ENCODE peak calls at places on chromosomes 6 and 20, in nine cellular contexts. X is OCI-LY7, M is cardiac muscle cell, Z is uterus, P is IMR-90, S is SK-N-SH, R is fibroblast of lung, C is H9, Q is heart right ventricle. J is an unnamed sample. For H3K4me1, the result is how much of the 10 kb centered on the place peaks cover.

GRCh38 chr6:18990313-18990978 is 603.3 kb downstream of the RNF144B start:
- DNase-seq in R (peak), P (peak), S (peak), M (peak), C (peak), Q (peak), X (peak), Z (peak), J (peak)

GRCh38 chr6:130965657-130966056 is 97.4 kb downstream of the EPB41L2 start:
- DNase-seq in S (no peak), Z (no peak), M (no peak), Q (no peak), C (no peak), P (peak), R (peak), X (no peak), J (peak)

GRCh38 chr6:136647363-136647763 is 97.1 kb upstream of the MAP7 start:
- DNase-seq in S (no peak), Q (no peak), X (no peak), Z (peak), M (no peak), P (peak), C (no peak), R (peak), J (peak)

GRCh38 chr6:35508542-35508941 is 4.2 kb downstream of the TULP1 start:
- DNase-seq in R (no peak), X (no peak), S (no peak), Z (no peak), Q (no peak), M (no peak), P (no peak), C (no peak), J (no peak)

GRCh38 chr20:19265646-19266374 is 53.4 kb downstream of the SLC24A3 start:
- DNase-seq in X (peak), S (peak), Q (no peak), C (peak), R (no peak), P (no peak), Z (no peak), M (peak), J (no peak)

GRCh38 chr6:44268095-44268628 is 2.1 kb upstream of the TMEM151B start:
- DNase-seq in R (peak), Z (peak), Q (no peak), P (peak), S (peak), C (peak), M (peak), X (peak), J (no peak)

GRCh38 chr6:81126150-81126549 is 626.3 kb downstream of the TENT5A start:
- DNase-seq in R (peak), C (no peak), S (no peak), X (no peak), Z (no peak), M (no peak), Q (no peak), P (no peak), J (no peak)

GRCh38 chr20:38067717-38068365 is 34.3 kb downstream of the RPRD1B start:
- DNase-seq in Z (no peak), C (no peak), Q (no peak), S (peak), P (no peak), M (no peak), X (no peak), R (no peak), J (no peak)

GRCh38 chr20:46283426-46283825 is 24.9 kb downstream of the CDH22 start:
- DNase-seq in S (no peak), Q (no peak), M (no peak), R (peak), P (no peak), X (no peak), C (no peak), Z (no peak), J (peak)

GRCh38 chr6:251920-252319 is 40.4 kb upstream of the DUSP22 start:
- DNase-seq in S (no peak), R (no peak), Z (no peak), X (no peak), C (no peak), Q (no peak), P (no peak), M (no peak), J (peak)

GRCh38 chr20:39004508-39004907 is 42.4 kb downstream of the DHX35 start:
- DNase-seq in Q (peak), Z (no peak), P (no peak), C (no peak), S (no peak), M (no peak), R (no peak), X (no peak), J (peak)

GRCh38 chr6:1619666-1620503 is 10.2 kb downstream of the FOXC1 start:
- DNase-seq in R (no peak), M (no peak), C (peak), Q (no peak), Z (no peak), S (no peak), P (no peak), X (no peak), J (no peak)

GRCh38 chr20:58081842-58082241 is 146.6 kb downstream of the ANKRD60 start:
- DNase-seq in S (no peak), X (no peak), P (no peak), M (no peak), C (no peak), Q (no peak), Z (no peak), R (peak), J (no peak)

GRCh38 chr20:33480071-33480470 is 9.8 kb upstream of the CBFA2T2 start:
- DNase-seq in P (no peak), X (no peak), C (no peak), Z (no peak), R (no peak), S (no peak), M (no peak), Q (no peak), J (no peak)

GRCh38 chr20:63923626-63924025 is 28.7 kb downstream of the DNAJC5 start:
- DNase-seq in Z (no peak), P (no peak), C (no peak), R (no peak), X (no peak), M (no peak), Q (no peak), S (no peak), J (no peak)

GRCh38 chr20:37798312-37798711 is 104.5 kb downstream of the CTNNBL1 start:
- DNase-seq in P (no peak), C (no peak), R (no peak), X (no peak), Q (no peak), Z (no peak), S (no peak), M (no peak), J (no peak)

DNA sequence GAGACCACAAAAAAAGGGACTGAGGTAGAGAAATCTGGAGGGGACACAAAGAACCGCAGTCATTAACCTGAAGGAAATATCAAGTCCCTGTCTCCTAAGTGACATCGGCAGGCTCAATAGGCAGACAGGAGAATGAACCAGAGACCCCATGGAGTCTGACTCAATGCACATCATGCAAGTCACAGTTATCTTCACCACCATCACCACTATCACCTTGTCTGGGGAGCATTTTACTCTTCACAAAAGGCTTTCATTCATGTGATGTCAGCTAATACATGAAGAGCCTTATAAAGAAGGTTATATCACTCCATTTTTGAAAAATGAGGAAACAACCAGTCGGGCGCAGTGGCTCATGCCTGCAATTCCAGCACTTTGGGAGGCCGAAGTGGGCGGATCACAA is 4.4 kb downstream of the TAP1 start:
- DNase-seq in S (no peak), P (no peak), X (no peak), Z (no peak), C (no peak), Q (no peak), M (no peak), R (no peak), J (no peak)
- H3K4me1 ChIP-seq in S (under half), P (under half), X (under half), Z (under half), C (under half), Q (under half), M (under half), R (under half), J (under half)

GRCh38 chr6:24994812-24995211 is 59.1 kb upstream of the RIPOR2 start:
- DNase-seq in C (no peak), Z (no peak), M (no peak), P (no peak), Q (no peak), X (no peak), R (no peak), S (no peak), J (no peak)
- TF ChIP-seq CTCF in C (no peak), Z (no peak), M (no peak), P (no peak), Q (no peak), X (no peak), R (peak), S (no peak), J (peak)

DNA sequence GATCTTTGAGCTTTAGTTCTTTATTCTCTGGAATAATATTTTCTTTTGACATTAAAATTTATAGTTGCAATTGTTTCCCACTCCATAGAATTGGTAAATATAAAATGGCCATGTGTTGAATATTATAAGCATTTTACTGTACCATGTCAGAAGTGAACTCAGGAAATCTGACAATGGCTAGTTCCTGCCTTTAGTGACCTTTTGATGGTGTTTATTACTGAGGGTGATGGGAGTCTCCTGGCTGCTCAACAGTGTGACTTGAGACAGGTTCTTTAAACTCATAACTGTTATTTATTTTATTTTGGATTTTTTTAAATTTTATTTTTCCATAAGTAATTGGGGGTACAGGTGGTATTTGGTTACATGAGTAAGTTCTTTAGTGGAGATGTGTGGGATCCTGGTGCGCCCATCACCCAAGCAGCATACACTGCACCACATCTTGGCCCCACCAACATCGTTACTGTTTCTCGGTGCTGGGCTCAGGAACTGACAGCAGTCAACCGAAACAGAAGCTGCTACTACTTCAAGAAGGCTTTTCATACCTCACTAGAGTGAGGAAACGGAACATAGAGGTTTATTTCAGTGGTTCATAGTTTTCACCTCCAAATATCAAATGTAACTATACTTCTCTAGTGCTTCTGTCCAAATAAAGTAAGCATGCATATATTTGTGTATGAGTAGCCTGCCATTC is 90.4 kb downstream of the PLEKHG1 start:
- DNase-seq in M (no peak), S (no peak), X (peak), Q (no peak), R (no peak), Z (no peak), P (no peak), C (no peak), J (no peak)
- H3K4me1 ChIP-seq in M (under half), S (under half), X (half or more), Q (under half), R (under half), Z (under half), P (under half), C (under half), J (under half)

DNA sequence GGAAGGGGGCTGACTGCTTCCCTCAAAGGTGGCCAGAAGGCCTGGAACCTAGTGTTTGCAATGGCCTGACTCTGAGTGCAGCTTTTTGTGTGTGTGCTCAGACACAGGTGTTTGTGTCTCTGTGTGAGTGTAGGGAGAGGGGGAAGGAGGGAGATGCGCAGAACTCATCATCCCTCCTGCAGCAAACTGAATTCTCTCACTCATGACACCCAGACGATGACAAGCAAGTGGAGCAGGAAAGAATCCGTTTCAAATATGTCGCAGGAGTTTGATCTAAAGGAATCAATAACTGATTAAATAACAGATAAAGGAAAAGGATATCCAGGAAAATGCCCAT is 101.4 kb downstream of the TNFAIP3 start:
- DNase-seq in Q (no peak), R (no peak), C (no peak), S (no peak), M (no peak), P (no peak), Z (no peak), X (no peak), J (no peak)
- TF ChIP-seq CTCF in Q (no peak), R (no peak), C (no peak), S (no peak), M (no peak), P (no peak), Z (no peak), X (no peak), J (no peak)

J was measured in foreskin keratinocyte.